ENCODE peak calls at places on chromosomes 2 and 18, in four cellular contexts. C is NT2/D1, V is NCI-H1092 treated with DMSO at 0.1 percent for 48 hours, G is hypothalamus. Q is an unnamed sample.

GRCh38 chr2:222693837-222694236 is 22.4 kb downstream of the MOGAT1 start:
- DNase-seq in G (no peak), C (peak; percentile 36), V (peak; percentile 3), Q (no peak)

GRCh38 chr2:223789423-223789822 is 48.0 kb downstream of the AP1S3 start:
- DNase-seq in C (no peak), V (no peak), G (no peak), Q (no peak)

GRCh38 chr2:73907840-73908452 is 15.1 kb downstream of the ACTG2 start:
- DNase-seq in V (peak; percentile 85), G (no peak), C (peak; percentile 30), Q (no peak)

GRCh38 chr2:6181525-6182270 is 489.5 kb downstream of the SOX11 start:
- DNase-seq in C (no peak), G (no peak), V (no peak), Q (no peak)

GRCh38 chr2:128198666-128199065 is 107.7 kb downstream of the UGGT1 start:
- DNase-seq in C (no peak), G (no peak), V (no peak), Q (peak; percentile 56)

GRCh38 chr2:62871506-62871905 is 166.0 kb downstream of the EHBP1 start:
- DNase-seq in G (no peak), V (no peak), C (no peak), Q (no peak)

GRCh38 chr18:57891707-57892391 is 88.7 kb upstream of the ATP8B1 start:
- DNase-seq in C (no peak), G (no peak), V (no peak), Q (no peak)

GRCh38 chr2:191677091-191677645 is 768 bp upstream of the NABP1 start:
- DNase-seq in C (no peak), G (no peak), V (no peak), Q (peak; percentile 47)

GRCh38 chr2:86271248-86271647 is 66.2 kb downstream of the REEP1 start:
- DNase-seq in G (no peak), V (no peak), C (no peak), Q (no peak)

GRCh38 chr2:193965263-193965662 is 1691.8 kb upstream of the SLC39A10 start:
- DNase-seq in V (no peak), C (no peak), G (no peak), Q (no peak)

GRCh38 chr18:49021433-49022129 is 70.8 kb upstream of the SMAD7 start:
- DNase-seq in V (no peak), C (no peak), G (no peak), Q (peak; percentile 68)

GRCh38 chr2:187567126-187567525 is 12.9 kb upstream of the TFPI start:
- DNase-seq in C (no peak), V (no peak), G (no peak), Q (no peak)

GRCh38 chr2:75027886-75028285 is 69.4 kb downstream of the POLE4 start:
- DNase-seq in C (no peak), G (no peak), V (no peak), Q (no peak)

GRCh38 chr2:134371041-134371440 is 117.2 kb downstream of the MGAT5 start:
- DNase-seq in G (no peak), V (no peak), C (no peak), Q (no peak)

GRCh38 chr2:46866770-46867246 is 48.8 kb downstream of the MCFD2 start:
- DNase-seq in C (no peak), G (no peak), V (no peak), Q (peak; percentile 65)

GRCh38 chr18:8422391-8422790 is 186.8 kb upstream of the RAB12 start:
- DNase-seq in G (no peak), C (no peak), V (no peak), Q (no peak)

Q was measured in Right ventricle myocardium superior.